ENCODE peak calls at places on chromosomes 3 and 15, in seven cellular contexts. O is GM12878, D is K562, G is HCT116, V is H1, S is HepG2, J is SK-N-SH. X is an unnamed sample.

GRCh38 chr15:81308260-81308659 is 15.7 kb downstream of the STARD5 start:
- DNase-seq in O (no peak), D (no peak), G (no peak), V (no peak), S (no peak), J (no peak), X (no peak)

GRCh38 chr15:80773792-80774352 is 5.3 kb upstream of the CEMIP start:
- DNase-seq in O (no peak), D (no peak), G (no peak), V (no peak), S (no peak), J (no peak), X (no peak)

GRCh38 chr15:74869726-74870407 is 3.3 kb downstream of the SCAMP2 start:
- DNase-seq in O (peak; percentile 97), D (no peak), G (no peak), V (no peak), S (no peak), J (peak; percentile 60), X (no peak)

GRCh38 chr3:187746059-187746453 is 788 bp upstream of the BCL6 start:
- DNase-seq in O (no peak), D (no peak), G (no peak), V (no peak), S (no peak), J (no peak), X (no peak)

GRCh38 chr3:152365766-152366593 is 97.3 kb downstream of the MBNL1 start:
- DNase-seq in O (no peak), D (no peak), G (no peak), V (no peak), S (no peak), J (no peak), X (no peak)

GRCh38 chr3:141740349-141740748 is 2.3 kb downstream of the RNF7 start:
- DNase-seq in O (no peak), D (no peak), G (no peak), V (no peak), S (no peak), J (no peak), X (no peak)

GRCh38 chr3:112653881-112654300 is 12.9 kb upstream of the CCDC80 start:
- DNase-seq in O (no peak), D (no peak), G (no peak), V (no peak), S (no peak), J (no peak), X (no peak)

GRCh38 chr3:10400749-10401495 is 80.0 kb upstream of the SEC13 start:
- DNase-seq in O (no peak), D (no peak), G (no peak), V (no peak), S (no peak), J (no peak), X (no peak)

GRCh38 chr15:40103864-40104271 is 4.8 kb downstream of the BMF start:
- DNase-seq in O (no peak), D (no peak), G (no peak), V (no peak), S (no peak), J (no peak), X (no peak)

GRCh38 chr3:132556467-132557159 is 40.5 kb upstream of the ACKR4 start:
- DNase-seq in O (no peak), D (peak; percentile 18), G (no peak), V (no peak), S (no peak), J (no peak), X (no peak)

GRCh38 chr3:32956750-32957570 is 5.5 kb downstream of the CCR4 start:
- DNase-seq in O (no peak), D (no peak), G (no peak), V (no peak), S (no peak), J (no peak), X (no peak)

GRCh38 chr3:38334142-38334541 is 12.4 kb upstream of the XYLB start:
- DNase-seq in O (no peak), D (no peak), G (no peak), V (no peak), S (no peak), J (no peak), X (no peak)

GRCh38 chr3:172298247-172298646 is 150.0 kb downstream of the GHSR start:
- DNase-seq in O (no peak), D (no peak), G (no peak), V (no peak), S (no peak), J (no peak), X (no peak)

GRCh38 chr3:126557761-126558160 is 971 bp downstream of the C3orf22 start:
- DNase-seq in O (no peak), D (no peak), G (no peak), V (no peak), S (no peak), J (peak; percentile 9), X (no peak)

GRCh38 chr15:101694261-101694660 is 30.0 kb downstream of the TARS3 start:
- DNase-seq in O (no peak), D (peak; percentile 24), G (no peak), V (no peak), S (no peak), J (no peak), X (no peak)

GRCh38 chr3:16079519-16079918 is 95.0 kb upstream of the GALNT15 start:
- DNase-seq in O (no peak), D (no peak), G (no peak), V (no peak), S (no peak), J (no peak), X (no peak)

GRCh38 chr3:5431811-5432378 is 244.4 kb downstream of the EDEM1 start:
- DNase-seq in O (no peak), D (peak; percentile 41), G (no peak), V (no peak), S (no peak), J (no peak), X (no peak)
- TF ChIP-seq SIN3A in O (no peak), D (no peak), G (no peak), V (no peak), S (no peak), J (no peak), X (no peak)

GRCh38 chr15:64285871-64286270 is 70.1 kb downstream of the CSNK1G1 start:
- DNase-seq in O (no peak), D (no peak), G (no peak), V (no peak), S (no peak), J (no peak), X (no peak)
- TF ChIP-seq SIN3A in O (no peak), D (no peak), G (no peak), V (no peak), S (no peak), J (no peak), X (no peak)

GRCh38 chr3:61009025-61009424 is 242.2 kb downstream of the FHIT start:
- DNase-seq in O (no peak), D (no peak), G (no peak), V (no peak), S (no peak), J (no peak), X (no peak)

GRCh38 chr3:61005591-61005990 is 245.7 kb downstream of the FHIT start:
- DNase-seq in O (no peak), D (no peak), G (no peak), V (no peak), S (no peak), J (no peak), X (no peak)

DNA sequence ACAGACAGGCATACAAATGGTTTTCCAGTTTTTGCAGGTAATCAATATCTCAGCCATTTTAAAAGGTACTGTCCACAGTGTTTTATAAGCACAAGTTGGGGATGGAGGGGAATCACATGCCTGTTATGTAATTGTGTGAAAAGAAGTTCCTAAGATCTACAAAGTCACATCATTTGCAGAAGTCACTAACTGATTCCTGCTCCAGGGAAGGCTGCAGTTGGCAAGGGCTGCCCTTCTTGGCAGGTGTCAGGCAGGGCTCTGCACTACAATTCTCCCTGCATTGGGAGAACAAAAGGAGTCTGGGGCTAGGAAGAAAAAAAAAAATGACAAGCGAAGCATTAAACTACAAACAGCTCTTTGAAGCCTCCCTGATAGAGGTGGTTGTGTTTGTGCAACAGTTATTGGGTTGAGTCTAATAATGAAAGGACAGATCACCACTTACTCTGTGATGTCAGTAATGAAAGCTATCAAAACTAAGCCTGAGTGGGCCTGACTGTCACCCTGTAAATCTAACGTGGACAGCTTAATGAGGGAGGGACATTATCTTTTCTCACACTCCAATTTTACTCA is 243.0 kb downstream of the FHIT start:
- DNase-seq in O (no peak), D (no peak), G (no peak), V (no peak), S (no peak), J (no peak), X (no peak)
- TF ChIP-seq SIN3A in O (no peak), D (no peak), G (no peak), V (no peak), S (no peak), J (no peak), X (no peak)

DNA sequence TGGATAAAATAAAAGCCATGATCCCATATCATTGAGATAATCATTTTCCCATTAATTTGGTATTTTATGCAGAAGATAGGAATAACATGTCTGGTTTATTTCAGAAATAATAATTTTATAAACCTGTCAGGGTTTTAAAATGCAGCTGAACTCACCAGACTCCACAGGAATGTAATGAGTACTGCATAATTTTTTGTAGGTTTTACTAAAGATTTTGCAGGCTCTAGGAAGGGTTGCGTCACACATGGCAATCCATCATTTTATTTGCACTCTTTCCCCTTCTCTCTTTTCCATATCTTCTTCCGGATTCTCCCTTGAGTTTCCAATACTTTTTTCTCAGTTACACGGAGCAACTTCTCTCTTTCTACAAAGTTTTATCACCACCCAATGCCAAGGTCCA is 234.7 kb downstream of the NFKBIZ start:
- DNase-seq in O (no peak), D (no peak), G (no peak), V (no peak), S (no peak), J (no peak), X (no peak)
- TF ChIP-seq SIN3A in O (no peak), D (no peak), G (no peak), V (no peak), S (no peak), J (no peak), X (no peak)